ENCODE peak calls at places on chromosomes 7 and 10, in nine cellular contexts. M, L, G, Q, I, B, O, H and D are unnamed samples.

GRCh38 chr7:8310876-8311275 is 48.9 kb upstream of the ICA1 start:
- DNase-seq in M (no peak), L (no peak), G (no peak), Q (no peak), I (no peak), B (no peak), O (no peak), H (no peak), D (no peak)

GRCh38 chr7:95596183-95597135 is at the start of gene PDK4:
- DNase-seq in M (peak), L (peak), G (peak), Q (peak), I (no peak), B (peak), O (no peak), H (no peak), D (peak)

GRCh38 chr10:75181073-75181472 is 29.5 kb upstream of the VDAC2 start:
- DNase-seq in M (no peak), L (no peak), G (no peak), Q (no peak), I (no peak), B (no peak), O (no peak), H (no peak), D (no peak)

GRCh38 chr7:113639221-113639620 is 279.6 kb downstream of the PPP1R3A start:
- DNase-seq in M (no peak), L (no peak), G (no peak), Q (no peak), I (no peak), B (no peak), O (no peak), H (no peak), D (no peak)

GRCh38 chr7:51647931-51648351 is 331.3 kb upstream of the COBL start:
- DNase-seq in M (no peak), L (no peak), G (no peak), Q (no peak), I (no peak), B (peak), O (no peak), H (no peak), D (no peak)

GRCh38 chr7:46156835-46157234 is 235.8 kb upstream of the IGFBP3 start:
- DNase-seq in M (no peak), L (no peak), G (no peak), Q (no peak), I (no peak), B (no peak), O (no peak), H (no peak), D (no peak)

GRCh38 chr10:102641398-102641797 is 2.9 kb upstream of the TRIM8 start:
- DNase-seq in M (no peak), L (no peak), G (no peak), Q (no peak), I (no peak), B (peak), O (no peak), H (no peak), D (no peak)

GRCh38 chr10:25912796-25913195 is 21.2 kb upstream of the MYO3A start:
- DNase-seq in M (no peak), L (no peak), G (peak), Q (no peak), I (no peak), B (no peak), O (no peak), H (no peak), D (no peak)

GRCh38 chr10:97875391-97875790 is 25.7 kb downstream of the GOLGA7B start:
- DNase-seq in M (no peak), L (no peak), G (no peak), Q (no peak), I (no peak), B (no peak), O (no peak), H (no peak), D (no peak)

GRCh38 chr10:112120491-112120890 is 63.1 kb downstream of the GPAM start:
- DNase-seq in M (no peak), L (no peak), G (no peak), Q (no peak), I (no peak), B (no peak), O (no peak), H (no peak), D (no peak)

GRCh38 chr10:18436902-18437301 is 214.5 kb downstream of the NSUN6 start:
- DNase-seq in M (no peak), L (no peak), G (no peak), Q (no peak), I (no peak), B (no peak), O (no peak), H (no peak), D (no peak)

GRCh38 chr7:134741901-134742635 is 37.4 kb upstream of the CALD1 start:
- DNase-seq in M (no peak), L (peak), G (peak), Q (peak), I (no peak), B (no peak), O (no peak), H (no peak), D (no peak)

GRCh38 chr10:132503581-132504421 is 33.8 kb upstream of the INPP5A start:
- DNase-seq in M (no peak), L (no peak), G (no peak), Q (no peak), I (no peak), B (no peak), O (no peak), H (no peak), D (no peak)

GRCh38 chr7:52726986-52727385 is 308.4 kb upstream of the POM121L12 start:
- DNase-seq in M (no peak), L (no peak), G (no peak), Q (no peak), I (no peak), B (peak), O (no peak), H (no peak), D (no peak)

GRCh38 chr10:132526676-132527075 is 10.9 kb upstream of the INPP5A start:
- DNase-seq in M (no peak), L (peak), G (no peak), Q (peak), I (no peak), B (no peak), O (no peak), H (no peak), D (no peak)

GRCh38 chr7:53218730-53219504 is 183.5 kb downstream of the POM121L12 start:
- DNase-seq in M (peak), L (no peak), G (no peak), Q (no peak), I (no peak), B (no peak), O (no peak), H (no peak), D (no peak)

GRCh38 chr7:1700086-1700485 is 30.0 kb downstream of the ELFN1 start:
- DNase-seq in M (no peak), L (no peak), G (no peak), Q (no peak), I (no peak), B (no peak), O (no peak), H (no peak), D (no peak)

GRCh38 chr7:46616636-46617035 is 695.6 kb upstream of the IGFBP3 start:
- DNase-seq in M (no peak), L (peak), G (no peak), Q (peak), I (no peak), B (no peak), O (no peak), H (no peak), D (no peak)

GRCh38 chr7:1169409-1170368 is 9.7 kb upstream of the ZFAND2A start:
- DNase-seq in M (peak), L (peak), G (peak), Q (peak), I (no peak), B (no peak), O (peak), H (peak), D (no peak)

GRCh38 chr7:73828107-73828803 is 2.5 kb upstream of the CLDN4 start:
- DNase-seq in M (no peak), L (peak), G (peak), Q (peak), I (no peak), B (peak), O (no peak), H (no peak), D (peak)

GRCh38 chr7:151696738-151697514 is 177.2 kb upstream of the RHEB start:
- DNase-seq in M (peak), L (no peak), G (peak), Q (no peak), I (no peak), B (peak), O (no peak), H (no peak), D (no peak)

GRCh38 chr7:135197906-135198655 is 13.2 kb downstream of the WDR91 start:
- DNase-seq in M (no peak), L (peak), G (no peak), Q (peak), I (peak), B (no peak), O (no peak), H (no peak), D (no peak)